ENCODE peak calls at places on chromosome 17, in five cellular contexts. One of them, this sample, is unnamed.

GRCh38 chr17:80432350-80432955 is 17.5 kb downstream of the ENDOV start:
- DNase-seq in HCT116: no peak
- DNase-seq in GM19239: no peak
- DNase-seq in AG04450: no peak
- DNase-seq in activated CD8-positive, alpha-beta T cell treated with anti-CD3 and anti-CD28 coated beads, Interleukin-2, amount 10 ng/mL, durations not matched to agents 7 days and 5 days: no peak
- DNase-seq in this sample: no peak

GRCh38 chr17:76421054-76421427 is 31.9 kb downstream of the UBE2O start:
- DNase-seq in HCT116: no peak
- DNase-seq in GM19239: no peak
- DNase-seq in AG04450: no peak
- DNase-seq in activated CD8-positive, alpha-beta T cell treated with anti-CD3 and anti-CD28 coated beads, Interleukin-2, amount 10 ng/mL, durations not matched to agents 7 days and 5 days: no peak
- DNase-seq in this sample: peak

GRCh38 chr17:42518755-42519545 is 17.1 kb upstream of the NAGLU start:
- DNase-seq in HCT116: no peak
- DNase-seq in GM19239: no peak
- DNase-seq in AG04450: no peak
- DNase-seq in activated CD8-positive, alpha-beta T cell treated with anti-CD3 and anti-CD28 coated beads, Interleukin-2, amount 10 ng/mL, durations not matched to agents 7 days and 5 days: no peak
- DNase-seq in this sample: peak

GRCh38 chr17:50884354-50885311 is 18.5 kb upstream of the TOB1 start:
- DNase-seq in HCT116: no peak
- DNase-seq in GM19239: no peak
- DNase-seq in AG04450: no peak
- DNase-seq in activated CD8-positive, alpha-beta T cell treated with anti-CD3 and anti-CD28 coated beads, Interleukin-2, amount 10 ng/mL, durations not matched to agents 7 days and 5 days: no peak
- DNase-seq in this sample: no peak

GRCh38 chr17:42365136-42365535 is 23.1 kb downstream of the STAT3 start:
- DNase-seq in HCT116: no peak
- DNase-seq in GM19239: no peak
- DNase-seq in AG04450: no peak
- DNase-seq in activated CD8-positive, alpha-beta T cell treated with anti-CD3 and anti-CD28 coated beads, Interleukin-2, amount 10 ng/mL, durations not matched to agents 7 days and 5 days: peak
- DNase-seq in this sample: peak

GRCh38 chr17:51764387-51764971 is 394.0 kb downstream of the CA10 start:
- DNase-seq in HCT116: peak
- DNase-seq in GM19239: peak
- DNase-seq in AG04450: peak
- DNase-seq in activated CD8-positive, alpha-beta T cell treated with anti-CD3 and anti-CD28 coated beads, Interleukin-2, amount 10 ng/mL, durations not matched to agents 7 days and 5 days: peak
- DNase-seq in this sample: peak

GRCh38 chr17:3792481-3792880 is 8.5 kb downstream of the ITGAE start:
- DNase-seq in HCT116: no peak
- DNase-seq in GM19239: no peak
- DNase-seq in AG04450: no peak
- DNase-seq in activated CD8-positive, alpha-beta T cell treated with anti-CD3 and anti-CD28 coated beads, Interleukin-2, amount 10 ng/mL, durations not matched to agents 7 days and 5 days: no peak
- DNase-seq in this sample: no peak

GRCh38 chr17:78790552-78790951 is 8.5 kb upstream of the CYTH1 start:
- DNase-seq in HCT116: no peak
- DNase-seq in GM19239: no peak
- DNase-seq in AG04450: no peak
- DNase-seq in activated CD8-positive, alpha-beta T cell treated with anti-CD3 and anti-CD28 coated beads, Interleukin-2, amount 10 ng/mL, durations not matched to agents 7 days and 5 days: no peak
- DNase-seq in this sample: no peak

GRCh38 chr17:81939881-81940385 is 2.8 kb upstream of the PYCR1 start:
- DNase-seq in HCT116: no peak
- DNase-seq in GM19239: no peak
- DNase-seq in AG04450: no peak
- DNase-seq in activated CD8-positive, alpha-beta T cell treated with anti-CD3 and anti-CD28 coated beads, Interleukin-2, amount 10 ng/mL, durations not matched to agents 7 days and 5 days: no peak
- DNase-seq in this sample: no peak

GRCh38 chr17:32634167-32634566 is 147.4 kb downstream of the CDK5R1 start:
- DNase-seq in HCT116: no peak
- DNase-seq in GM19239: no peak
- DNase-seq in AG04450: no peak
- DNase-seq in activated CD8-positive, alpha-beta T cell treated with anti-CD3 and anti-CD28 coated beads, Interleukin-2, amount 10 ng/mL, durations not matched to agents 7 days and 5 days: no peak
- DNase-seq in this sample: no peak

GRCh38 chr17:34499576-34499975 is 79.8 kb upstream of the TMEM132E start:
- DNase-seq in HCT116: no peak
- DNase-seq in GM19239: no peak
- DNase-seq in AG04450: no peak
- DNase-seq in activated CD8-positive, alpha-beta T cell treated with anti-CD3 and anti-CD28 coated beads, Interleukin-2, amount 10 ng/mL, durations not matched to agents 7 days and 5 days: peak
- DNase-seq in this sample: peak

GRCh38 chr17:28379814-28380571 is 8.5 kb downstream of the SARM1 start:
- DNase-seq in HCT116: no peak
- DNase-seq in GM19239: no peak
- DNase-seq in AG04450: no peak
- DNase-seq in activated CD8-positive, alpha-beta T cell treated with anti-CD3 and anti-CD28 coated beads, Interleukin-2, amount 10 ng/mL, durations not matched to agents 7 days and 5 days: no peak
- DNase-seq in this sample: peak

GRCh38 chr17:78991906-78992532 is 12.3 kb upstream of the LGALS3BP start:
- DNase-seq in HCT116: no peak
- DNase-seq in GM19239: no peak
- DNase-seq in AG04450: no peak
- DNase-seq in activated CD8-positive, alpha-beta T cell treated with anti-CD3 and anti-CD28 coated beads, Interleukin-2, amount 10 ng/mL, durations not matched to agents 7 days and 5 days: no peak
- DNase-seq in this sample: no peak

GRCh38 chr17:4719684-4720221 is 9.3 kb downstream of the ARRB2 start:
- DNase-seq in HCT116: no peak
- DNase-seq in GM19239: no peak
- DNase-seq in AG04450: no peak
- DNase-seq in activated CD8-positive, alpha-beta T cell treated with anti-CD3 and anti-CD28 coated beads, Interleukin-2, amount 10 ng/mL, durations not matched to agents 7 days and 5 days: no peak
- DNase-seq in this sample: peak

GRCh38 chr17:40295471-40296457 is 8.1 kb downstream of the CDC6 start:
- DNase-seq in HCT116: no peak
- DNase-seq in GM19239: no peak
- DNase-seq in AG04450: no peak
- DNase-seq in activated CD8-positive, alpha-beta T cell treated with anti-CD3 and anti-CD28 coated beads, Interleukin-2, amount 10 ng/mL, durations not matched to agents 7 days and 5 days: no peak
- DNase-seq in this sample: no peak

GRCh38 chr17:20157078-20157360 is 147.9 kb downstream of the SPECC1 start:
- DNase-seq in HCT116: no peak
- DNase-seq in GM19239: no peak
- DNase-seq in AG04450: no peak
- DNase-seq in activated CD8-positive, alpha-beta T cell treated with anti-CD3 and anti-CD28 coated beads, Interleukin-2, amount 10 ng/mL, durations not matched to agents 7 days and 5 days: no peak
- DNase-seq in this sample: no peak